ENCODE peak calls at places on chromosomes 1 and 21, in five cellular contexts. F is NT2/D1, N is H1, G is GM12878, U is HepG2. R is an unnamed sample.
A peak's percentile ranks its signal among the peaks of the same experiment; 100 is the strongest.

GRCh38 chr21:31732891-31733520 is 1.1 kb upstream of the SCAF4 start:
- DNase-seq in N (peak; percentile 57), G (no peak), F (peak; percentile 56), U (peak; percentile 15), R (peak; percentile 20)

GRCh38 chr1:180911640-180912161 is 996 bp upstream of the KIAA1614 start:
- DNase-seq in F (no peak), G (no peak), N (no peak), U (no peak), R (no peak)

GRCh38 chr1:180178511-180179161 is 24.0 kb downstream of the QSOX1 start:
- DNase-seq in G (no peak), F (no peak), U (peak; percentile 25), N (peak; percentile 93), R (peak; percentile 88)

GRCh38 chr1:113937146-113937545 is 8.0 kb downstream of the HIPK1 start:
- DNase-seq in G (no peak), F (no peak), U (no peak), N (no peak), R (no peak)

GRCh38 chr1:193443886-193444285 is 257.5 kb upstream of the B3GALT2 start:
- DNase-seq in N (no peak), U (no peak), G (no peak), F (no peak), R (no peak)

GRCh38 chr1:22652881-22653316 is at the start of gene C1QB:
- DNase-seq in U (no peak), N (no peak), G (no peak), F (no peak), R (no peak)

GRCh38 chr1:147337040-147337439 is 94.6 kb downstream of the CHD1L start:
- DNase-seq in N (peak; percentile 74), F (peak; percentile 87), G (no peak), U (no peak), R (no peak)

GRCh38 chr1:61472876-61473275 is 252.1 kb downstream of the TM2D1 start:
- DNase-seq in U (no peak), F (no peak), N (no peak), G (no peak), R (no peak)

GRCh38 chr1:38872401-38873026 is 634 bp downstream of the MYCBP start:
- DNase-seq in G (no peak), N (no peak), U (no peak), F (peak; percentile 15), R (peak; percentile 26)

GRCh38 chr1:160544647-160545046 is 21.6 kb upstream of the SLAMF6 start:
- DNase-seq in G (no peak), N (no peak), U (no peak), F (no peak), R (no peak)

GRCh38 chr1:29393451-29393826 is 157.1 kb downstream of the PTPRU start:
- DNase-seq in N (peak; percentile 32), G (no peak), U (no peak), F (no peak), R (no peak)

GRCh38 chr1:40315795-40316594 is 1.1 kb downstream of the COL9A2 start:
- DNase-seq in U (no peak), N (peak; percentile 73), F (no peak), G (no peak), R (peak; percentile 4)

GRCh38 chr1:168585191-168585590 is 8.8 kb downstream of the XCL1 start:
- DNase-seq in N (no peak), F (no peak), U (no peak), G (no peak), R (no peak)

GRCh38 chr1:41504126-41505035 is 19.9 kb upstream of the EDN2 start:
- DNase-seq in F (no peak), G (no peak), U (no peak), N (no peak), R (no peak)

GRCh38 chr21:45152265-45152746 is 77.9 kb downstream of the ADARB1 start:
- DNase-seq in U (no peak), F (no peak), G (no peak), N (peak; percentile 58), R (peak; percentile 56)

GRCh38 chr1:201465698-201466290 is 3.2 kb downstream of the PHLDA3 start:
- DNase-seq in N (no peak), G (no peak), U (no peak), F (no peak), R (no peak)

GRCh38 chr1:56535949-56536348 is 43.4 kb downstream of the PLPP3 start:
- DNase-seq in U (peak; percentile 71), N (no peak), F (no peak), G (no peak), R (no peak)

GRCh38 chr1:237851209-237851845 is 39.4 kb downstream of the ZP4 start:
- DNase-seq in F (peak; percentile 74), U (peak; percentile 2), G (no peak), N (peak; percentile 82), R (peak; percentile 73)

GRCh38 chr1:20465187-20465586 is 20.8 kb downstream of the CAMK2N1 start:
- DNase-seq in G (no peak), F (no peak), N (no peak), U (no peak), R (no peak)

GRCh38 chr1:27772071-27772470 is 948 bp upstream of the STX12 start:
- DNase-seq in F (no peak), G (no peak), N (no peak), U (no peak), R (no peak)

GRCh38 chr1:119715542-119715941 is 3.8 kb downstream of the PHGDH start:
- DNase-seq in F (no peak), N (no peak), U (no peak), G (no peak), R (peak; percentile 69)

GRCh38 chr1:69791311-69791710 is 223.6 kb downstream of the LRRC7 start:
- DNase-seq in F (no peak), U (no peak), N (no peak), G (no peak), R (no peak)

DNA sequence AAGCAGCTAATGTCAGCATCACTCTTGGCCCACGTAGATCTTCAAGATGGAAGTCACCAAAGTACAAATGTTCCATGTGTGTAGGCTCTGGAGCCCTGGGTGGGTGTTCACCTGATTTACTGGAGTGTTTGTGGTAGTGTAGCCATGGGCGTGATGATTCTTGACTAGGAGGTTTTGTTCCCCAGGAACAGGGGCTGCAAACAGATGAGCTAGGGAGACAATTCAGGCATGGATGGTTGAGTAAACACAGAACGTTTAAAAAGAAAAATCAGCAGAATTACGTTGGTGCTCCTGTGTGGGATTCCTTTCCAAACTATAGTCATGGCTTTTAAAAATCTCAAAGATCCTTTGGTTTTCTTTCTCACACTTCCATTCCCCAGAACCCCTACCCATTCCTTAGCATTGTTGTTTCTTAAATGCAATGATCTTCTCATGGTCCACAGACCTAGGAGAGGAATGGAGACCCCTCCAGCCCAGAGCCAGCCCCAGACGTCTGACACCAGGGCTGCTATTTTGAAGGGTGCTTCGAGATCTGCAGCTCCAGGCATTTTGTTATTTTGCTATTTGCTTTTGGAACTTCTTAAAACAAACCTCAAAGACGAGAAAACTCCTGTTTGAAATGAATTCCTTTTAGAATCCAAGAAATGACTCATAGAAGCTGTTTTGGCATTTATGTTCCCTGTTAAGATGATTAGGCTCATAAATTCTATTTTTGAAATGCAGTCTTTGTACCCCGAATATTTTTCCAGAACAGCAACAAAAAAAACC is 115.1 kb downstream of the ETS2 start:
- DNase-seq in U (no peak), F (no peak), G (no peak), N (no peak), R (no peak)
- TF ChIP-seq SUZ12 in U (no peak), F (no peak), G (no peak), N (no peak), R (no peak)

GRCh38 chr1:243483952-243484351 is 228.1 kb downstream of the SDCCAG8 start:
- DNase-seq in G (no peak), F (no peak), N (no peak), U (no peak), R (no peak)

GRCh38 chr1:243482237-243483022 is 226.6 kb downstream of the SDCCAG8 start:
- DNase-seq in N (peak; percentile 69), U (no peak), F (no peak), G (no peak), R (no peak)

GRCh38 chr1:243487036-243487648 is 231.3 kb downstream of the SDCCAG8 start:
- DNase-seq in G (no peak), N (no peak), F (no peak), U (no peak), R (no peak)

GRCh38 chr1:243481101-243481500 is 225.3 kb downstream of the SDCCAG8 start:
- DNase-seq in U (no peak), G (no peak), F (no peak), N (no peak), R (no peak)

GRCh38 chr1:243483084-243483845 is 227.4 kb downstream of the SDCCAG8 start:
- DNase-seq in N (peak; percentile 69), G (no peak), U (no peak), F (peak; percentile 64), R (no peak)
- TF ChIP-seq SUZ12 in N (no peak), G (no peak), U (no peak), F (no peak), R (no peak)

GRCh38 chr1:17563494-17564281 is 24.2 kb downstream of the ARHGEF10L start:
- DNase-seq in F (no peak), G (no peak), N (no peak), U (no peak), R (no peak)

GRCh38 chr1:17566892-17567291 is 27.4 kb downstream of the ARHGEF10L start:
- DNase-seq in N (no peak), G (no peak), U (no peak), F (no peak), R (no peak)

GRCh38 chr1:17567582-17567981 is 28.1 kb downstream of the ARHGEF10L start:
- DNase-seq in G (no peak), F (no peak), U (no peak), N (no peak), R (no peak)

GRCh38 chr1:17564458-17565393 is 25.2 kb downstream of the ARHGEF10L start:
- DNase-seq in G (no peak), F (no peak), U (peak; percentile 44), N (no peak), R (no peak)

DNA sequence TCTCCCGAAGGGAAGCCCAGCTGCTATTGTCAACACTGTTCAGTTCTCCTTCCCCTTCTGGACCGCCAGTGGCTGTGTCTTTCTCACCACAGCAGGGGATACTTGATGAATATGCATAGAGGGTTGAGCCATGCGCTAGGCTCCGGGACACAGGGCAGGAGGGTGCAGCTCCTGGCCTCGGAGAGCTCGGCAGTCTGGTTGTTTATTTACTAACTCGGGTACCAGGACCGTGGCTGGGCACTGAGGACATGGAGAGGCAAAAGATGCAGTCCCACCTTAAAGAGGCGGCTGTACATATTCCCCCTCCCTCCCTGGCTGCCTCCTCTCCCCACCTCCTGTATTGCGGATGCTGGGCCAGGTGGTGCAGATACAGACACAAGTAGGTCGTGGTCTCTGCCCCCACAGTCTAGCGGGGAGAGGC is 26.1 kb downstream of the ARHGEF10L start:
- DNase-seq in N (no peak), U (no peak), F (no peak), G (no peak), R (no peak)
- TF ChIP-seq SUZ12 in N (no peak), U (no peak), F (no peak), G (no peak), R (no peak)

GRCh38 chr1:162275622-162276175 is 101.0 kb downstream of the SPATA46 start:
- DNase-seq in G (no peak), N (no peak), U (no peak), F (no peak), R (no peak)

GRCh38 chr1:162284206-162284955 is 92.3 kb downstream of the SPATA46 start:
- DNase-seq in N (no peak), G (no peak), U (no peak), F (no peak), R (no peak)

GRCh38 chr1:162283657-162284056 is 93.0 kb downstream of the SPATA46 start:
- DNase-seq in U (no peak), N (no peak), G (no peak), F (no peak), R (no peak)

GRCh38 chr1:162276493-162276892 is 100.2 kb downstream of the SPATA46 start:
- DNase-seq in N (no peak), F (no peak), U (peak; percentile 50), G (no peak), R (peak; percentile 49)

GRCh38 chr1:162279099-162279498 is 97.6 kb downstream of the SPATA46 start:
- DNase-seq in G (no peak), N (no peak), F (no peak), U (no peak), R (no peak)
- TF ChIP-seq SUZ12 in G (no peak), N (no peak), F (no peak), U (no peak), R (no peak)